ENCODE peak calls at places on chromosomes 5 and 9, in five cellular contexts. O is K562, Q is kidney, I is lower lobe of right lung, X is body of pancreas. D is an unnamed sample.

GRCh38 chr5:16909464-16909863 is 26.6 kb downstream of the MYO10 start:
- DNase-seq in O (no peak), Q (peak), I (no peak), X (no peak), D (no peak)

GRCh38 chr9:129944501-129945116 is 98.4 kb downstream of the FNBP1 start:
- DNase-seq in O (no peak), Q (no peak), I (no peak), X (no peak), D (no peak)

GRCh38 chr5:67957374-67957773 is 258.2 kb upstream of the PIK3R1 start:
- DNase-seq in O (no peak), Q (no peak), I (no peak), X (no peak), D (no peak)

GRCh38 chr9:95192631-95193030 is 124.9 kb downstream of the FANCC start:
- DNase-seq in O (no peak), Q (no peak), I (no peak), X (no peak), D (no peak)

GRCh38 chr9:129398101-129398795 is 220.2 kb upstream of the IER5L start:
- DNase-seq in O (no peak), Q (peak), I (no peak), X (peak), D (no peak)

GRCh38 chr9:12775963-12776774 is 1.3 kb downstream of the LURAP1L start:
- DNase-seq in O (peak), Q (peak), I (peak), X (peak), D (peak)

GRCh38 chr5:176793343-176793699 is 17.0 kb upstream of the UNC5A start:
- DNase-seq in O (no peak), Q (no peak), I (no peak), X (no peak), D (no peak)

GRCh38 chr5:12704955-12705354 is 800.7 kb upstream of the CTNND2 start:
- DNase-seq in O (no peak), Q (no peak), I (no peak), X (no peak), D (no peak)

GRCh38 chr9:114953917-114954316 is 23.5 kb upstream of the TNFSF8 start:
- DNase-seq in O (no peak), Q (no peak), I (no peak), X (peak), D (no peak)

GRCh38 chr9:129868571-129869486 is 33.6 kb downstream of the USP20 start:
- DNase-seq in O (no peak), Q (peak), I (no peak), X (no peak), D (no peak)

GRCh38 chr9:99127372-99128132 is 22.6 kb downstream of the TGFBR1 start:
- DNase-seq in O (no peak), Q (no peak), I (no peak), X (no peak), D (no peak)

GRCh38 chr5:1447772-1448361 is 2.6 kb upstream of the SLC6A3 start:
- DNase-seq in O (no peak), Q (peak), I (no peak), X (no peak), D (peak)

GRCh38 chr5:146059349-146060220 is 45.8 kb downstream of the PLAC8L1 start:
- DNase-seq in O (peak), Q (no peak), I (no peak), X (no peak), D (no peak)

GRCh38 chr5:116097301-116097700 is 12.5 kb downstream of the COMMD10 start:
- DNase-seq in O (no peak), Q (no peak), I (no peak), X (no peak), D (no peak)

GRCh38 chr5:140345919-140346347 is 470 bp downstream of the HBEGF start:
- DNase-seq in O (peak), Q (peak), I (peak), X (peak), D (peak)

GRCh38 chr5:137778772-137779564 is 24.8 kb upstream of the HNRNPA0 start:
- DNase-seq in O (peak), Q (no peak), I (no peak), X (no peak), D (no peak)

GRCh38 chr5:150253416-150254208 is 36.0 kb downstream of the CAMK2A start:
- DNase-seq in O (no peak), Q (no peak), I (no peak), X (no peak), D (no peak)

GRCh38 chr5:131379723-131380122 is 115.9 kb downstream of the CDC42SE2 start:
- DNase-seq in O (no peak), Q (no peak), I (no peak), X (peak), D (no peak)

GRCh38 chr5:3372289-3372688 is 223.3 kb upstream of the IRX1 start:
- DNase-seq in O (no peak), Q (no peak), I (no peak), X (no peak), D (no peak)

GRCh38 chr5:60489856-60490255 is 210.1 kb downstream of the DEPDC1B start:
- DNase-seq in O (no peak), Q (no peak), I (no peak), X (no peak), D (no peak)

GRCh38 chr9:91933556-91934352 is 16.3 kb downstream of the ROR2 start:
- DNase-seq in O (peak), Q (no peak), I (no peak), X (no peak), D (no peak)

GRCh38 chr9:27715651-27716050 is 142.4 kb upstream of the C9orf72 start:
- DNase-seq in O (no peak), Q (no peak), I (no peak), X (no peak), D (no peak)

GRCh38 chr9:121599186-121599871 is 52.1 kb upstream of the DAB2IP start:
- DNase-seq in O (no peak), Q (peak), I (peak), X (peak), D (peak)

GRCh38 chr5:141402553-141403328 is at the start of gene PCDHGA9:
- DNase-seq in O (peak), Q (no peak), I (no peak), X (no peak), D (peak)

DNA sequence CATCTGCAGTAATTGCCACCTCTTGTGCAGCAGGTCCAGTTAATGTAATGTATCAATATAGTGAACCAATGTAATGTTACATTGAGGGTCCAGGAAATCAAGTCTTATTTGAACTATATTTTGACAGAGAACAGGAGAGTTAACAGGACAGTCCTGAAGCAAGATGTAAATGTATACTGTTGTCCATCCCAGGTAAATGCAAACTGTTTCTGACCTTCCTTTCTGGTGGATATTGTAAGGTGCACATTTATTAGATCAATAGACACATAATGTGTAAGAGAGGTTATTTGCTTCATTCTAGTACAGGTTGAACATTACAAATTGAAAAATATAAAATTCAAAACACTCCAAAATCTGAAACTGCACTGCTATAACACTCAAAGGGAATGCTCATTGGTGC is 23.4 kb upstream of the FBXW11 start:
- DNase-seq in O (no peak), Q (no peak), I (no peak), X (no peak), D (no peak)
- TF ChIP-seq CTCF in O (no peak), Q (no peak), I (no peak), X (no peak), D (no peak)

GRCh38 chr5:103886826-103887225 is 324.2 kb upstream of the NUDT12 start:
- DNase-seq in O (no peak), Q (no peak), I (no peak), X (no peak), D (no peak)
- H3K4me3 ChIP-seq in O (no peak), Q (no peak), I (no peak), X (no peak), D (no peak)

GRCh38 chr5:73282383-73282782 is 109.4 kb downstream of the TMEM174 start:
- DNase-seq in O (no peak), Q (no peak), I (no peak), X (no peak), D (no peak)

GRCh38 chr5:73280386-73280785 is 107.4 kb downstream of the TMEM174 start:
- DNase-seq in O (no peak), Q (no peak), I (peak), X (peak), D (no peak)

GRCh38 chr5:73278693-73279092 is 105.7 kb downstream of the TMEM174 start:
- DNase-seq in O (no peak), Q (peak), I (peak), X (peak), D (no peak)

GRCh38 chr5:73282923-73283322 is 109.9 kb downstream of the TMEM174 start:
- DNase-seq in O (no peak), Q (no peak), I (no peak), X (peak), D (no peak)

GRCh38 chr5:73280821-73281746 is 108.1 kb downstream of the TMEM174 start:
- DNase-seq in O (no peak), Q (peak), I (no peak), X (peak), D (no peak)
- H3K27ac ChIP-seq in O (no peak), Q (no peak), I (peak), X (peak), D (no peak)

GRCh38 chr5:151408633-151409243 is 38.7 kb upstream of the SLC36A1 start:
- DNase-seq in O (no peak), Q (no peak), I (no peak), X (no peak), D (no peak)

GRCh38 chr5:151405334-151405872 is 42.0 kb upstream of the SLC36A1 start:
- DNase-seq in O (no peak), Q (no peak), I (no peak), X (no peak), D (no peak)

DNA sequence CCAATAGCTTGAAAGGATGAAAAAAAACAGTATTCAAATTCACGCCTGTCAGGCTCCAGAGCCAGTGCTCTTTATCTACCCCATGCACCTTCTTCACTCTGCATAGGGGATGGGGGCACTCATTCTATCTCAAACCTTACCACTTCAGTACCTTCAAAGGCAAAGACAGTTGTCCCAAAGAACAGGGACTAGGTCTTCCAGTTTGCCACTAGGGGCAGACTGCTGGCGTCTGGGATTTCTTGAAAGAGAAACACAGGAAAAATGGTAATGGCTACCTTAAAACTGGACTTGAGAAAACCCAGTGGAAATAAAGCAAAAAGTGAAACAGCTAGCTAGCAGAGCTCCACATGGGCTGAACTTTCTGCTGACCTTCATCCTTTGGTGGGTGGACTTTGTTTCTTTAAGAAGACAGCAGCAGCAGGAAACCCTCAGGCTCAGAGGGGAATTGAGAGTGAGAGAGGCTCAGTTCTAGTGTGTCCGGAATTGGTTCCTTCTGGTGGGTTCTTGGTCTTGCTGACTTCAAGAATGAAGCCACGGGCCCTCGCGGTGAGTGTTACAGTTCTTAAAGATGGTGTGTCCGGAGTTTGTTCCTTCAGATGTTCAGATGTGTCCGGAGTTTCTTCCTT is 41.0 kb upstream of the SLC36A1 start:
- DNase-seq in O (peak), Q (no peak), I (no peak), X (no peak), D (peak)
- TF ChIP-seq CTCF in O (peak), Q (peak), I (peak), X (peak), D (peak)

GRCh38 chr9:135907446-135908333 is at the start of gene CAMSAP1:
- DNase-seq in O (peak), Q (peak), I (peak), X (peak), D (peak)
- H3K4me3 ChIP-seq in O (peak), Q (peak), I (peak), X (peak), D (peak)

DNA sequence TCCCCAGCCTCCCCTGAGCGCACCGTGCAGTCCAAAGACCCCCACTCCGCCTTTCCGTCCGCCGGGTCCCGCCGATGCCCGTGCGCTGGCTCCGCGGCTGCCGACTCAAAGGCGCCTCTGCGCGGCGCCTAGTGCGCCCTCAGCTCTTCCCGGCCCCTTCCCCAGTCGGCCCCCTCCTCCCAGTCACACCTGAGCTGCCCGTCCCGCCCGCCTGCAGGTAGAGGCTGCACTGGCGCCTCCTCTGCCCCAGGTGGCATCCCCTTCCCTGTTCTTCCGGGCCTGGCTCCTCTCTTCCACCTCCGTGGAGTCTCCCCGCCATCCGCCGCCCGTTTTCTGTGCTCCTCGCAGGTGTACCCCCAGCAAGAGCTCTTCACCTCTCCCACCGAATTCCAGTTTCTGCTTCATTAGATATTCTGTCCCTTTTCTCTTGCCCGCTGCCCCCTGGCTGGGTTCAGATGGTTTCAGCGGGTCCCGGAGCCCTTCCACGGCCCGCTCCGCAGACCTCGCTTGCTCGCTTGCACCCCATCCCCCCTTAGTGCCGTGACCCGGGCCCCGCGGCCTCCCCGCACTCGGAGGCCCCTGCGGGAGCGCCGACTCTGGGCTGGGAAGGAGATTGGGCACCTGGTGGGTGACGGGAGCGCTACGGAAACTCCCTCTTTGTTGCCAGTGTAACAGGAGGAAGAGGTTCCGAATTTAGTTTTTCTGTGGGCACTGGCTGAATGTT is 707 bp downstream of the SLC44A1 start:
- DNase-seq in O (no peak), Q (peak), I (peak), X (peak), D (peak)
- H3K27ac ChIP-seq in O (no peak), Q (peak), I (peak), X (peak), D (peak)

DNA sequence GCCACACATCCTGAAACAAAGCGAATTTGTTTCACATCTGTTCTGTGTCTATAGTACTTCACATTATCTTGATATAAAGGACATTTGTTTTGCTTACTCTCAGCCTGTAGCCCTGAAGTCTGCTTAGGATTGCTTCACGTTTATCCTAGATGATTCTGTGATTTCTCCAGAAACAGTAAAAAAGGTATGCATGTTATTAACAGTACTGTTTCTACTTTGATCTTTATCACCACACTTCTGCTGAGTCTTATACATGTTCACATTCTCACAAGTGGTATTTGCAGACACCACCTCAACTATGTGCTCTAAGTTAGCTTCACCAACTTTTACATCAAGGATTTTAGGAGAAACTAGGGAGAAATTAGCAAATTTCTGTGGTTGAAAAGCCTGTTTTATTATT is 47.4 kb upstream of the ADAMTS19 start:
- DNase-seq in O (no peak), Q (no peak), I (no peak), X (no peak), D (no peak)
- TF ChIP-seq CTCF in O (no peak), Q (no peak), I (no peak), X (no peak), D (no peak)

DNA sequence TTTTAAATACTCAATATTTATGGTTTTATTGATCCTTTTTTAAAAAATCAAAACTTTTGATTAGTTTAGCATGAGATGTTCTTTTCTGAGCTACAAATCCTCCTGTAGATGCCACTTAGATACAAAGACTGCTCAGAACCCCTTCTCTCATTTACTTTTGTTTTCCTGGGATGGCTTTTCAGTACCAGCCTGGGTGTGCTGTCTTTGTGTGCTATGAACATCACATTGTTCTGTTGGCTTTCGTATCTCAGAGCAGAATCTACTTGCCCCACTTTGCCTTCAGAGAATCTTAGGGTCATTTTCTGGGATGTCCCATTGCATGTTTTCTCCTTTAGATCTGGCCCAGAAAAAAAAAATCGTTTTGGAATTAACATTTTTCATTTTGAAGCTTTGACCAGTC is 85.9 kb downstream of the RASGRF2 start:
- DNase-seq in O (no peak), Q (no peak), I (no peak), X (no peak), D (no peak)
- H3K4me3 ChIP-seq in O (no peak), Q (no peak), I (no peak), X (no peak), D (no peak)

DNA sequence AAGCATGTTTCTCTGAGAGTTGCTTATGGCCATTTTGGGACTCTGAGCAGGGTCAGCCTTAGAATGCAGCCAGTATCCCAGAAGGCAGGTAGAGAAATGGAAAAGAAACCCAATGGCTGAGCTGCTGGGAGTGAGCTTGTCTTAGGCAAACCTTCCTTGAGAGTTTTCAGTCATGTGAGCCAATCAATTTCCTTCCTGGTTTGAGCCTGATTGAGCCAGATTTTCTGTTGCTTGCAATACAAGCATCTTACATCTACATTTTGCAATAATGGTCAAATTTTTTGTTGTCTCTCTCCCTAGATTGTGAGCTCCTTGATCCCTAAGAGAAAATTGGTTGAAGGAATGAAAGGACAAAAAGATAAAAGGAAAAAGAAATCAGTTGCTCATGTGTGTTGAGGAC is 155.3 kb downstream of the SNX18 start:
- DNase-seq in O (no peak), Q (no peak), I (no peak), X (no peak), D (no peak)
- H3K27ac ChIP-seq in O (no peak), Q (no peak), I (peak), X (no peak), D (no peak)

DNA sequence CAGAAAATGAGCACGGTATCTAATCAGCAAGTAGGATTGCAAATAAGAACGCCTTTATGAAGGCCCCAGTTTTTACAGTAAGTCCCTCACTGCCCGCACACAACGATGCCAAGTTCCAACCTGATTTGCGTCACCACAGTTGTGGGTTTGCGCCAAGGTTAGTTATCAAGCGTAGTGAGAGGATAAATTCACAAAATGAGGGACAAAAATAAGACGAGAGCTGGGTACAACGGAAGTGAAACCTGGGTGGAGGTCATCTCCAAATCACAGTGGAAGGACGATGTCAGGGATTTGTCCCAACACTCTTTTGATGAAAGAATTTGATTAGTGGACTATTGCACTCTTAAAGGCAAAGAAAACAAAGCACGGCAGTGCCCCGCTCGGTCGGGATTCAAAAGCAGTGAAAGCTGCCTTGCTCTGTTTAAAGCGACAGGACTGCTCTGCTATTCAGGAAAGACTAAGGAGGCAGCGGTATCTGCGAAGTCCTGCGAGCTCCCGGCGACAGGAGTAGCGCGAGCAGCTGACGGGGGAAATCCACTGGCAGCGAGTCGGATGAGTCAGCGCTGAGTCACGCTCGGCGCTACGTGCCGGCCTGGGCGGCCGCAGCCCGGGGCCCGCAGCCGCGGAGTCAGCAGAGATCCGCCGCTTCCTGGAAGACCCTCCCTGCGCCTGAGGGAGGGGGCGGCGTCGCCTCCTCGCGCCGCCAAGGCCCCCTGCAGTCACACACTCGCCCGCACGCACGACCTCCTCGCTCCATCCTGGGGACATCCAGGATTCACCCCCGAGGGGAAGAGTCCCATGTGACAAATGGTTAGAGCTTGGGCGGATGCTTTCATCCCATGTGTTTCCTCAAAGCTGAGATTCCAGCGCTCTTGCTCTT is 102.8 kb downstream of the ARRDC3 start:
- DNase-seq in O (peak), Q (peak), I (peak), X (peak), D (peak)
- TF ChIP-seq CTCF in O (no peak), Q (no peak), I (peak), X (no peak), D (no peak)

D was measured in WERI-Rb-1.